ENCODE peak calls at places on chromosomes 7 and 10, in six cellular contexts. E is transverse colon; Q is uterus; F is AG04450; O is thyroid gland; R is CD4-positive, alpha-beta T cell. B is an unnamed sample. For H3K9me3, the result is how much of the 10 kb centered on the place peaks cover.

GRCh38 chr7:20797174-20798080 is 10.7 kb upstream of the SP8 start:
- DNase-seq in E (no peak), Q (no peak), F (no peak), O (no peak), R (no peak), B (peak)

GRCh38 chr7:26374665-26375373 is 83.2 kb downstream of the SNX10 start:
- DNase-seq in O (no peak), Q (no peak), F (no peak), E (no peak), R (no peak), B (no peak)

GRCh38 chr10:107718868-107719267 is 554.4 kb upstream of the SORCS1 start:
- DNase-seq in Q (no peak), O (no peak), F (no peak), E (no peak), R (no peak), B (no peak)

GRCh38 chr7:2843711-2844152 is 376 bp downstream of the GNA12 start:
- DNase-seq in E (peak), Q (peak), O (peak), R (peak), F (no peak), B (peak)

GRCh38 chr7:42242381-42242780 is 5.4 kb upstream of the GLI3 start:
- DNase-seq in E (no peak), F (no peak), Q (no peak), R (no peak), O (no peak), B (no peak)

GRCh38 chr7:17130281-17131059 is 168.0 kb upstream of the AHR start:
- DNase-seq in O (no peak), E (no peak), F (peak), R (no peak), Q (no peak), B (peak)

GRCh38 chr10:99661370-99661749 is 2.1 kb downstream of the ENTPD7 start:
- DNase-seq in O (no peak), E (no peak), R (no peak), F (peak), Q (no peak), B (no peak)

GRCh38 chr7:27921081-27921836 is 181.3 kb downstream of the TAX1BP1 start:
- DNase-seq in F (peak), R (no peak), O (peak), Q (no peak), E (peak), B (peak)

GRCh38 chr7:129266181-129266580 is 41.4 kb downstream of the AHCYL2 start:
- DNase-seq in F (no peak), Q (no peak), E (peak), R (no peak), O (no peak), B (no peak)

GRCh38 chr10:114616516-114616915 is 41.6 kb downstream of the ABLIM1 start:
- DNase-seq in O (no peak), Q (no peak), F (no peak), R (no peak), E (no peak), B (no peak)

GRCh38 chr7:35253182-35253679 is 669 bp downstream of the TBX20 start:
- DNase-seq in Q (no peak), E (no peak), F (no peak), R (no peak), O (no peak), B (peak)

GRCh38 chr10:46553238-46554049 is 3.0 kb downstream of the GPRIN2 start:
- DNase-seq in F (no peak), E (peak), O (no peak), R (no peak), Q (no peak), B (no peak)

GRCh38 chr7:130822642-130823041 is 88.6 kb upstream of the KLF14 start:
- DNase-seq in O (no peak), F (no peak), R (no peak), Q (no peak), E (no peak), B (no peak)

GRCh38 chr10:67955614-67956013 is 71.2 kb downstream of the SIRT1 start:
- DNase-seq in Q (no peak), E (no peak), F (no peak), O (no peak), R (no peak), B (no peak)

GRCh38 chr10:103745264-103746247 is 109.8 kb downstream of the SH3PXD2A start:
- DNase-seq in Q (no peak), F (no peak), R (no peak), E (peak), O (no peak), B (peak)

GRCh38 chr10:110803830-110804338 is 67.8 kb upstream of the PDCD4 start:
- DNase-seq in E (peak), Q (peak), F (no peak), R (no peak), O (peak), B (no peak)

GRCh38 chr7:55477781-55478374 is 94.4 kb downstream of the VOPP1 start:
- DNase-seq in F (peak), E (no peak), Q (no peak), O (no peak), R (no peak), B (peak)

GRCh38 chr7:5693529-5693928 is 87.9 kb downstream of the RNF216 start:
- DNase-seq in F (no peak), Q (no peak), R (no peak), O (peak), E (no peak), B (no peak)

GRCh38 chr7:1693419-1693990 is 23.4 kb downstream of the ELFN1 start:
- DNase-seq in F (no peak), R (no peak), O (no peak), E (no peak), Q (no peak), B (peak)

GRCh38 chr10:48976208-48976607 is 36.6 kb upstream of the LRRC18 start:
- DNase-seq in O (peak), Q (no peak), R (no peak), F (no peak), E (no peak), B (peak)

GRCh38 chr7:158145370-158145769 is 442.3 kb downstream of the PTPRN2 start:
- DNase-seq in O (no peak), R (no peak), E (no peak), F (no peak), Q (no peak), B (no peak)
- H3K9me3 ChIP-seq in O (under half), R (under half), E (under half), F (half or more), Q (under half), B (under half)

DNA sequence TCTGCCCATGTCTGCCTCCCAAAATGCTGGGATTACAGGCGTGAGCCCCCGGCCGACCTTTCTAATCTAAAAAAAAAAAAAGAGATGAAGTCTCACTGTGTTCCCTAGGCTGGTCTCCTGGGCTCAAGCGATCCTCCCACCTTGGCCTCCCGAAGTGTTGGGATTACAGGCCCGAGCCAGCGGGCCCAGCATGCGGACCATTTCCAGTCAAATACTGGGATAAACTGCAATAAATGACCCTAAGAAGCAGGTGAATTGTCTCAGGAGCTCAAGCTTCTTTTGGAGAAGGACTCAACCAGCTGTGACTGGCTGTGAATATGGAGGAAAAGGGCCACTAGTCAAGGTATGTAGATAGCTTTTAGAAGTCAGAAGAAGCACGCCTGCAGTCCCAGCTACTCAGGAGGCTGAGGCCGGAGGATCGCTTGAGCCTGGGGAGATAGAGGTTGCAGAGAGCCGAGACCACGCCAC is 550 bp upstream of the CREM start:
- DNase-seq in E (no peak), F (no peak), Q (peak), O (no peak), R (no peak), B (no peak)
- H3K27ac ChIP-seq in E (peak), F (peak), Q (peak), O (peak), R (peak), B (peak)

GRCh38 chr10:14449293-14449815 is 118.6 kb upstream of the FRMD4A start:
- DNase-seq in R (no peak), E (no peak), O (no peak), F (no peak), Q (no peak), B (no peak)
- H3K9me3 ChIP-seq in R (under half), E (under half), O (under half), F (under half), Q (under half), B (under half)

GRCh38 chr10:119268428-119268827 is 61.1 kb downstream of the GRK5 start:
- DNase-seq in F (no peak), O (no peak), Q (no peak), R (no peak), E (no peak), B (no peak)

GRCh38 chr10:119270893-119271361 is 63.6 kb downstream of the GRK5 start:
- DNase-seq in F (no peak), O (peak), E (peak), R (peak), Q (no peak), B (no peak)

GRCh38 chr10:119267384-119267783 is 60.0 kb downstream of the GRK5 start:
- DNase-seq in F (no peak), O (no peak), R (no peak), E (no peak), Q (no peak), B (no peak)

GRCh38 chr10:119269737-119270136 is 62.4 kb downstream of the GRK5 start:
- DNase-seq in R (no peak), O (no peak), F (no peak), E (no peak), Q (no peak), B (no peak)

DNA sequence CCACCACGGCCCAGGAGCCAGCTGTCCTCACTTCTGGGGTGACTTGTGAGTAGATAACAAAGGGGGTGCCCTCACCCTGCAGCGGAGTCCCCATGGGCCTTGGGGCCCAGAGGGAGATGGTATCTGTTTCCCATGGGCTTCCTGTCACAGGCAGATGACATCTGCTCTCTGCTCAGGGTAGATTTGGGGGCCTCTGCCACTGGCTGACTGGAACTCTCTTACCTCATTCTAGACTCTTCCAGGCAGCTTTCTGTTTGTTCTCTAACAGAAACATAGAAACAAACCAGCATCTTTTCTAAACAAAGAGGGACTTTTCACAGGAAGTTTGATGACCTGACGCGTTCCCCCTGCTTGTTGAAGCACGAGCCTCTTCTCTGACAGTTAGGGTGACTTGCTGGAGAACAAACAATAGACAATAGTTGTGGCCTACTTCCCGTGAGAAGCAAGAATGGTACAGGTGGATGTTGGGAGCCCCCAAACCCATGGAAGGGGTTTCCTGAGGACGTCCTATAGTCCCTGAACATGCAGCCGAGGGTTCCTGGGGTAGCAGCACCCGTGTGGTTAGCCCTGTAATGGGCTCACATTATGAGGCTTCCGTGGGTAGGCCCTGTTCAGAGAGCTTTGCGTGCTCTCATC is 61.6 kb downstream of the GRK5 start:
- DNase-seq in R (peak), F (no peak), E (no peak), O (no peak), Q (no peak), B (no peak)
- H3K27ac ChIP-seq in R (peak), F (no peak), E (peak), O (peak), Q (no peak), B (no peak)

DNA sequence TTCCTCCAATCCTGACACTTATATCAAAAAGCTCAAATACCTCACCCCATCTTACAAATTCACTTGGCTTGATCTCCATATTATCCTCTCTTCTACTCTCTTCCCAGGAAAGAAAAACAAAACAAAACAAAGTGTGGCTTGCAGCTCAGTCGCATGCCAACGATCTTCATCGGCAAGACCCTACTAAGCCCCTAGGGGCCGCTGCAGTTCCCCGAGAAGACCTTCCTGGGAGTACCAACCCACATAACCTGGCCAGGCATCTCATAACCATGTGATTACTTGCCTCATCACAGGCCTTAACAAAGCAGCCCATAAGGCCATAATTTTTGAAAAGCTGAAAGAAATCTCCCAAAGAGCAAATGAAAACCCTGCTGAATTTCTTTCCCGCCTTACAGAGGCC is 103.7 kb downstream of the ZNF92 start:
- DNase-seq in O (peak), Q (no peak), F (no peak), E (no peak), R (no peak), B (peak)
- H3K9me3 ChIP-seq in O (under half), Q (under half), F (under half), E (under half), R (under half), B (under half)

B was measured in SJCRH30.